ENCODE peak calls at places on chromosomes 7 and 10, in seven cellular contexts. L is KBM-7; A is upper lobe of right lung; O is GF-D8; R is AG09319; T is stimulated activated CD4-positive, alpha-beta T cell treated with anti-CD3 and anti-CD28 coated beads, Interleukin-15, amount 100 ng/mL, for 48 hours; V is sigmoid colon. M is an unnamed sample.

GRCh38 chr7:129317450-129317849 is 92.6 kb downstream of the AHCYL2 start:
- DNase-seq in L (no peak), A (no peak), O (no peak), R (no peak), T (no peak), V (no peak), M (peak; percentile 66)

GRCh38 chr7:96224682-96225081 is 97.2 kb downstream of the SLC25A13 start:
- DNase-seq in L (peak; percentile 53), A (no peak), O (peak; percentile 31), R (no peak), T (no peak), V (no peak), M (peak; percentile 83)

GRCh38 chr10:36765777-36766176 is 359.6 kb upstream of the ANKRD30A start:
- DNase-seq in L (no peak), A (no peak), O (no peak), R (no peak), T (no peak), V (no peak), M (no peak)

GRCh38 chr10:122525788-122526187 is 34.8 kb upstream of the DMBT1 start:
- DNase-seq in L (no peak), A (no peak), O (no peak), R (no peak), T (no peak), V (no peak), M (peak; percentile 58)

GRCh38 chr7:104983620-104984539 is 30.1 kb upstream of the KMT2E start:
- DNase-seq in L (peak; percentile 89), A (peak; percentile 96), O (peak; percentile 72), R (no peak), T (peak; percentile 74), V (peak; percentile 94), M (peak; percentile 91)

GRCh38 chr10:54469587-54470323 is 331.3 kb downstream of the PCDH15 start:
- DNase-seq in L (no peak), A (peak; percentile 22), O (no peak), R (no peak), T (no peak), V (no peak), M (no peak)

GRCh38 chr10:14945097-14945496 is 8.8 kb downstream of the DCLRE1C start:
- DNase-seq in L (no peak), A (no peak), O (no peak), R (no peak), T (no peak), V (no peak), M (no peak)

GRCh38 chr7:82051641-82052040 is 281.8 kb upstream of the HGF start:
- DNase-seq in L (no peak), A (no peak), O (no peak), R (no peak), T (no peak), V (no peak), M (no peak)

GRCh38 chr7:148963583-148964509 is 64.5 kb downstream of the PDIA4 start:
- DNase-seq in L (no peak), A (no peak), O (no peak), R (no peak), T (no peak), V (no peak), M (peak; percentile 63)

M was measured in SK-MEL-5.